ENCODE peak calls at places on chromosomes 11 and 22, in eight cellular contexts. One of them, this sample, is unnamed.

GRCh38 chr11:86869966-86870570 is 69.7 kb downstream of the PRSS23 start:
- DNase-seq in HT-29: peak
- DNase-seq in NCI-H510A: no peak
- DNase-seq in NCI-H1092: peak
- DNase-seq in heart left ventricle: peak
- DNase-seq in stimulated activated CD4-positive, alpha-beta T cell treated with anti-CD3 and anti-CD28 coated beads, Interleukin-1b, Interleukin-23, amount 100 ng/mL, for 1 hour: peak
- DNase-seq in non-pigmented ciliary epithelial cell: peak
- DNase-seq in ureter: peak
- DNase-seq in this sample: peak

GRCh38 chr11:36411202-36411640 is 98.9 kb downstream of the TRAF6 start:
- DNase-seq in HT-29: no peak
- DNase-seq in NCI-H510A: no peak
- DNase-seq in NCI-H1092: no peak
- DNase-seq in heart left ventricle: peak
- DNase-seq in stimulated activated CD4-positive, alpha-beta T cell treated with anti-CD3 and anti-CD28 coated beads, Interleukin-1b, Interleukin-23, amount 100 ng/mL, for 1 hour: no peak
- DNase-seq in non-pigmented ciliary epithelial cell: no peak
- DNase-seq in ureter: no peak
- DNase-seq in this sample: no peak

GRCh38 chr11:9138612-9139579 is 47.5 kb upstream of the SCUBE2 start:
- DNase-seq in HT-29: peak
- DNase-seq in NCI-H510A: peak
- DNase-seq in NCI-H1092: peak
- DNase-seq in heart left ventricle: no peak
- DNase-seq in stimulated activated CD4-positive, alpha-beta T cell treated with anti-CD3 and anti-CD28 coated beads, Interleukin-1b, Interleukin-23, amount 100 ng/mL, for 1 hour: no peak
- DNase-seq in non-pigmented ciliary epithelial cell: peak
- DNase-seq in ureter: peak
- DNase-seq in this sample: peak

GRCh38 chr22:37690901-37691504 is 4.9 kb downstream of the NOL12 start:
- DNase-seq in HT-29: no peak
- DNase-seq in NCI-H510A: no peak
- DNase-seq in NCI-H1092: no peak
- DNase-seq in heart left ventricle: peak
- DNase-seq in stimulated activated CD4-positive, alpha-beta T cell treated with anti-CD3 and anti-CD28 coated beads, Interleukin-1b, Interleukin-23, amount 100 ng/mL, for 1 hour: no peak
- DNase-seq in non-pigmented ciliary epithelial cell: no peak
- DNase-seq in ureter: no peak
- DNase-seq in this sample: no peak

GRCh38 chr11:123211981-123212380 is 16.9 kb upstream of the CLMP start:
- DNase-seq in HT-29: no peak
- DNase-seq in NCI-H510A: no peak
- DNase-seq in NCI-H1092: no peak
- DNase-seq in heart left ventricle: no peak
- DNase-seq in stimulated activated CD4-positive, alpha-beta T cell treated with anti-CD3 and anti-CD28 coated beads, Interleukin-1b, Interleukin-23, amount 100 ng/mL, for 1 hour: no peak
- DNase-seq in non-pigmented ciliary epithelial cell: no peak
- DNase-seq in ureter: no peak
- DNase-seq in this sample: no peak

GRCh38 chr11:66371627-66372415 is at the start of gene SLC29A2:
- DNase-seq in HT-29: peak
- DNase-seq in NCI-H510A: peak
- DNase-seq in NCI-H1092: peak
- DNase-seq in heart left ventricle: peak
- DNase-seq in stimulated activated CD4-positive, alpha-beta T cell treated with anti-CD3 and anti-CD28 coated beads, Interleukin-1b, Interleukin-23, amount 100 ng/mL, for 1 hour: peak
- DNase-seq in non-pigmented ciliary epithelial cell: no peak
- DNase-seq in ureter: peak
- DNase-seq in this sample: peak

GRCh38 chr11:72111803-72112540 is 523 bp downstream of the ANAPC15 start:
- DNase-seq in HT-29: peak
- DNase-seq in NCI-H510A: peak
- DNase-seq in NCI-H1092: peak
- DNase-seq in heart left ventricle: peak
- DNase-seq in stimulated activated CD4-positive, alpha-beta T cell treated with anti-CD3 and anti-CD28 coated beads, Interleukin-1b, Interleukin-23, amount 100 ng/mL, for 1 hour: peak
- DNase-seq in non-pigmented ciliary epithelial cell: peak
- DNase-seq in ureter: peak
- DNase-seq in this sample: peak

GRCh38 chr11:27795955-27796861 is 96.0 kb upstream of the BDNF start:
- DNase-seq in HT-29: peak
- DNase-seq in NCI-H510A: no peak
- DNase-seq in NCI-H1092: peak
- DNase-seq in heart left ventricle: peak
- DNase-seq in stimulated activated CD4-positive, alpha-beta T cell treated with anti-CD3 and anti-CD28 coated beads, Interleukin-1b, Interleukin-23, amount 100 ng/mL, for 1 hour: no peak
- DNase-seq in non-pigmented ciliary epithelial cell: no peak
- DNase-seq in ureter: no peak
- DNase-seq in this sample: no peak

GRCh38 chr11:76620471-76620870 is 50.1 kb downstream of the LRRC32 start:
- DNase-seq in HT-29: no peak
- DNase-seq in NCI-H510A: no peak
- DNase-seq in NCI-H1092: no peak
- DNase-seq in heart left ventricle: no peak
- DNase-seq in stimulated activated CD4-positive, alpha-beta T cell treated with anti-CD3 and anti-CD28 coated beads, Interleukin-1b, Interleukin-23, amount 100 ng/mL, for 1 hour: no peak
- DNase-seq in non-pigmented ciliary epithelial cell: no peak
- DNase-seq in ureter: no peak
- DNase-seq in this sample: no peak

GRCh38 chr11:122354029-122354697 is 238.1 kb upstream of the BLID start:
- DNase-seq in HT-29: no peak
- DNase-seq in NCI-H510A: no peak
- DNase-seq in NCI-H1092: no peak
- DNase-seq in heart left ventricle: no peak
- DNase-seq in stimulated activated CD4-positive, alpha-beta T cell treated with anti-CD3 and anti-CD28 coated beads, Interleukin-1b, Interleukin-23, amount 100 ng/mL, for 1 hour: no peak
- DNase-seq in non-pigmented ciliary epithelial cell: no peak
- DNase-seq in ureter: no peak
- DNase-seq in this sample: no peak

GRCh38 chr11:61370349-61371005 is 8.3 kb downstream of the TMEM138 start:
- DNase-seq in HT-29: no peak
- DNase-seq in NCI-H510A: no peak
- DNase-seq in NCI-H1092: no peak
- DNase-seq in heart left ventricle: no peak
- DNase-seq in stimulated activated CD4-positive, alpha-beta T cell treated with anti-CD3 and anti-CD28 coated beads, Interleukin-1b, Interleukin-23, amount 100 ng/mL, for 1 hour: no peak
- DNase-seq in non-pigmented ciliary epithelial cell: no peak
- DNase-seq in ureter: no peak
- DNase-seq in this sample: no peak

GRCh38 chr11:70066628-70067027 is 11.5 kb upstream of the ANO1 start:
- DNase-seq in HT-29: no peak
- DNase-seq in NCI-H510A: no peak
- DNase-seq in NCI-H1092: no peak
- DNase-seq in heart left ventricle: no peak
- DNase-seq in stimulated activated CD4-positive, alpha-beta T cell treated with anti-CD3 and anti-CD28 coated beads, Interleukin-1b, Interleukin-23, amount 100 ng/mL, for 1 hour: no peak
- DNase-seq in non-pigmented ciliary epithelial cell: no peak
- DNase-seq in ureter: peak
- DNase-seq in this sample: no peak

GRCh38 chr11:34468209-34468841 is 29.6 kb downstream of the CAT start:
- DNase-seq in HT-29: peak
- DNase-seq in NCI-H510A: no peak
- DNase-seq in NCI-H1092: no peak
- DNase-seq in heart left ventricle: no peak
- DNase-seq in stimulated activated CD4-positive, alpha-beta T cell treated with anti-CD3 and anti-CD28 coated beads, Interleukin-1b, Interleukin-23, amount 100 ng/mL, for 1 hour: peak
- DNase-seq in non-pigmented ciliary epithelial cell: no peak
- DNase-seq in ureter: no peak
- DNase-seq in this sample: no peak

GRCh38 chr11:44047931-44048431 is at the start of gene ACCSL:
- DNase-seq in HT-29: no peak
- DNase-seq in NCI-H510A: no peak
- DNase-seq in NCI-H1092: no peak
- DNase-seq in heart left ventricle: no peak
- DNase-seq in stimulated activated CD4-positive, alpha-beta T cell treated with anti-CD3 and anti-CD28 coated beads, Interleukin-1b, Interleukin-23, amount 100 ng/mL, for 1 hour: no peak
- DNase-seq in non-pigmented ciliary epithelial cell: no peak
- DNase-seq in ureter: peak
- DNase-seq in this sample: no peak

GRCh38 chr11:126588630-126589491 is 233.4 kb downstream of the ST3GAL4 start:
- DNase-seq in HT-29: no peak
- DNase-seq in NCI-H510A: peak
- DNase-seq in NCI-H1092: peak
- DNase-seq in heart left ventricle: no peak
- DNase-seq in stimulated activated CD4-positive, alpha-beta T cell treated with anti-CD3 and anti-CD28 coated beads, Interleukin-1b, Interleukin-23, amount 100 ng/mL, for 1 hour: no peak
- DNase-seq in non-pigmented ciliary epithelial cell: no peak
- DNase-seq in ureter: no peak
- DNase-seq in this sample: no peak

GRCh38 chr11:106983251-106983650 is 35.0 kb downstream of the GUCY1A2 start:
- DNase-seq in HT-29: no peak
- DNase-seq in NCI-H510A: no peak
- DNase-seq in NCI-H1092: no peak
- DNase-seq in heart left ventricle: peak
- DNase-seq in stimulated activated CD4-positive, alpha-beta T cell treated with anti-CD3 and anti-CD28 coated beads, Interleukin-1b, Interleukin-23, amount 100 ng/mL, for 1 hour: no peak
- DNase-seq in non-pigmented ciliary epithelial cell: no peak
- DNase-seq in ureter: no peak
- DNase-seq in this sample: no peak

This sample was measured in activated T-helper 9 cell treated with anti-CD3 and anti-CD28 coated beads, Interleukin-2, amount 50 U/mL, for 16 hours.